ENCODE peak calls at places on chromosomes 11 and 22, in eight cellular contexts. Q, E, B, Y, J, L, R and G are unnamed samples.
A peak's percentile ranks its signal among the peaks of the same experiment; 100 is the strongest.

GRCh38 chr11:47234669-47235075 is 13.9 kb downstream of the ACP2 start:
- DNase-seq in Q (no peak), E (peak; percentile 64), B (peak; percentile 41), Y (no peak), J (peak; percentile 89), L (no peak), R (no peak), G (no peak)

GRCh38 chr22:20654343-20655208 is 119.3 kb upstream of the SERPIND1 start:
- DNase-seq in Q (no peak), E (no peak), B (no peak), Y (no peak), J (no peak), L (no peak), R (no peak), G (no peak)

GRCh38 chr11:5258543-5259262 is 4.1 kb upstream of the HBG2 start:
- DNase-seq in Q (no peak), E (no peak), B (no peak), Y (no peak), J (no peak), L (no peak), R (no peak), G (peak; percentile 21)

GRCh38 chr22:39699631-39700348 is 129.2 kb downstream of the CACNA1I start:
- DNase-seq in Q (peak; percentile 38), E (no peak), B (no peak), Y (no peak), J (no peak), L (no peak), R (peak; percentile 82), G (no peak)

GRCh38 chr11:11410626-11411025 is 57.6 kb upstream of the CSNK2A3 start:
- DNase-seq in Q (no peak), E (no peak), B (no peak), Y (no peak), J (no peak), L (no peak), R (no peak), G (no peak)

GRCh38 chr11:92340839-92341238 is 116.2 kb downstream of the FAT3 start:
- DNase-seq in Q (no peak), E (peak; percentile 48), B (peak; percentile 7), Y (no peak), J (peak; percentile 25), L (no peak), R (peak; percentile 45), G (no peak)

GRCh38 chr22:50697667-50698506 is 25.3 kb downstream of the SHANK3 start:
- DNase-seq in Q (no peak), E (no peak), B (no peak), Y (no peak), J (no peak), L (no peak), R (no peak), G (no peak)

GRCh38 chr11:18987454-18988231 is 48.4 kb upstream of the MRGPRX1 start:
- DNase-seq in Q (no peak), E (peak; percentile 50), B (no peak), Y (no peak), J (peak; percentile 91), L (no peak), R (no peak), G (no peak)

GRCh38 chr22:47200273-47201051 is 438.0 kb downstream of the TBC1D22A start:
- DNase-seq in Q (no peak), E (no peak), B (peak; percentile 32), Y (no peak), J (no peak), L (no peak), R (no peak), G (no peak)

GRCh38 chr11:75717608-75718403 is at the start of gene MOGAT2:
- DNase-seq in Q (no peak), E (no peak), B (no peak), Y (no peak), J (no peak), L (no peak), R (no peak), G (no peak)

GRCh38 chr22:38760477-38761201 is 4.8 kb upstream of the SUN2 start:
- DNase-seq in Q (no peak), E (peak; percentile 72), B (peak; percentile 46), Y (no peak), J (no peak), L (no peak), R (peak; percentile 45), G (no peak)

GRCh38 chr22:40050258-40050657 is 55.5 kb downstream of the FAM83F start:
- DNase-seq in Q (no peak), E (no peak), B (no peak), Y (no peak), J (no peak), L (no peak), R (no peak), G (no peak)

GRCh38 chr11:3669742-3670183 is 1.4 kb downstream of the CHRNA10 start:
- DNase-seq in Q (no peak), E (no peak), B (no peak), Y (no peak), J (no peak), L (no peak), R (no peak), G (no peak)

GRCh38 chr11:110366234-110366633 is 63.5 kb upstream of the FDX1 start:
- DNase-seq in Q (no peak), E (peak; percentile 48), B (peak; percentile 66), Y (no peak), J (peak; percentile 50), L (peak; percentile 51), R (no peak), G (no peak)

GRCh38 chr11:65700377-65700776 is 11.7 kb upstream of the KAT5 start:
- DNase-seq in Q (no peak), E (no peak), B (no peak), Y (no peak), J (no peak), L (no peak), R (no peak), G (no peak)

GRCh38 chr11:69541501-69542313 is 60.2 kb downstream of the LINC01488 start:
- DNase-seq in Q (no peak), E (peak; percentile 48), B (no peak), Y (no peak), J (peak; percentile 18), L (peak; percentile 58), R (no peak), G (no peak)

GRCh38 chr22:50184004-50184461 is 1.7 kb upstream of the TRABD start:
- DNase-seq in Q (no peak), E (peak; percentile 66), B (peak; percentile 67), Y (no peak), J (peak; percentile 13), L (no peak), R (peak; percentile 63), G (peak; percentile 48)

GRCh38 chr22:31162015-31162765 is 2.2 kb downstream of the RNF185 start:
- DNase-seq in Q (no peak), E (peak; percentile 23), B (no peak), Y (no peak), J (no peak), L (no peak), R (no peak), G (no peak)

GRCh38 chr11:76810151-76810853 is 27.1 kb downstream of the TSKU start:
- DNase-seq in Q (peak; percentile 30), E (peak; percentile 60), B (peak; percentile 59), Y (no peak), J (peak; percentile 83), L (no peak), R (no peak), G (no peak)

GRCh38 chr11:2928605-2929510 is at the start of gene PHLDA2:
- DNase-seq in Q (no peak), E (peak; percentile 82), B (peak; percentile 71), Y (no peak), J (peak; percentile 65), L (no peak), R (peak; percentile 64), G (peak; percentile 59)

GRCh38 chr22:45880091-45880651 is 96.8 kb downstream of the WNT7B start:
- DNase-seq in Q (no peak), E (no peak), B (no peak), Y (no peak), J (no peak), L (no peak), R (no peak), G (no peak)

GRCh38 chr22:29377979-29378378 is 10.4 kb downstream of the AP1B1 start:
- DNase-seq in Q (no peak), E (no peak), B (no peak), Y (no peak), J (peak; percentile 93), L (no peak), R (no peak), G (no peak)
- TF ChIP-seq CTCF in Q (no peak), E (no peak), B (no peak), Y (no peak), J (no peak), L (no peak), R (no peak), G (no peak)

DNA sequence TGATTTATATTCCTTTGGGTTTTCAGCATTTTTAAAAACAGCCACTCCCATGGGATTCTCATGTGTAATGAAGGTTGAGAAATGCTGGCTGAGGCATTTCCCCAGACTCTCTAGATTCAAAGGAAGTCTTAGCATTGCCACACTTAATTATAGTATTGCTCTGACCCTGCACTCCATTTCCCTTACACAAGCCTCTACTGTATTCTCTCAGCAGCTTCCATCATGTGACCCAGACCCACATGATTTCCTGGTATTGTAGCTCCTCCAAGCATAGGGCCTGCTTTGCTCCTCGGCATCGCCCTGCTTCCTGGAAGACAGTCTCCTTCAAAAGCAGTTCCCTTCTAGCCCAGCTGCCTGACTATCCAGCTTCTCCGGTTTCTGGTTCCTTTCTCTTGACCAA is 261.5 kb downstream of the LARGE1 start:
- DNase-seq in Q (no peak), E (peak; percentile 88), B (peak; percentile 90), Y (no peak), J (no peak), L (no peak), R (no peak), G (no peak)
- TF ChIP-seq CTCF in Q (no peak), E (no peak), B (no peak), Y (no peak), J (no peak), L (no peak), R (no peak), G (no peak)

DNA sequence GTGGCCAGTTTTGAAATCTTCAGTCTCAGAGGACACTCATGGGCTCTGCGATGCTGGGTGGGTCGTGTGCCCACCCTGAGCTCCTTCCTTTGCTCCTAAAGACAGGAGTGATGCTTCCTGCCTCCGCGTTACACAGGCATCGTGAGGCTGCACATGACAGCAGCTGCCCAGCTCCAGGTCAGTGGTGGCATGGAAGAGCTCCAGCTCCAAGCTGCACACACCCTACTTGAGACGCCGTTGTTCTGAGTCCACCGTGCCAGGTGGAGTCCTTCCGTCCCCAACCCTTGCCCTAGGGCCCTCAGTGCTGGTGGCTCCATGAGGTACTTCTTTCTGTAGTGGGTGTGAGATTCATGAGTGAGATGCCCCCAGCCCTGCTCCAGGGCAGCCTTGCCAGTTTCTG is 794.1 kb downstream of the BRD1 start:
- DNase-seq in Q (no peak), E (no peak), B (no peak), Y (no peak), J (no peak), L (no peak), R (no peak), G (no peak)
- TF ChIP-seq CTCF in Q (no peak), E (no peak), B (no peak), Y (no peak), J (no peak), L (no peak), R (no peak), G (no peak)

DNA sequence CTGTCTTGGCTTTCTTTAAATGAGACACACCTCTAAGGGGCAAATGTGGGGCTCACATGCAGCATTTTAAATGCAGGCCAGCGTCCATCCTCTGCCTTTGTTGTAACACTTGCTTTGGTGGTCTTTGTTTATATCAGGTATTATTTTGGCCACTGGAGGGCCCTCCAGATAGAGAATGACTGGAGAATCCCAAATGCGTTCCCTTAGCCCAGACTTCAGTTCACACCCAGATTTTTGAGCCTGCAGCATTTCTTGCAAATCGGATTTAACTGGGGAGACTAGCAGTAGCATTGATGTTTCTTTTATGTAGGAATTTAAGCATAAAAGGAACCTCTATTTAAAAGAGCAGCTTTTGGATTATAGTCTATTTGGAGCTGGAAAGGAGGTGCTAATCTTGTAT is 200.2 kb upstream of the SORL1-AS1 start:
- DNase-seq in Q (peak; percentile 33), E (peak; percentile 29), B (peak; percentile 39), Y (no peak), J (peak; percentile 30), L (no peak), R (peak; percentile 75), G (no peak)
- TF ChIP-seq CTCF in Q (peak; percentile 62), E (peak; percentile 35), B (peak; percentile 43), Y (peak; percentile 79), J (peak; percentile 77), L (peak; percentile 54), R (peak; percentile 72), G (peak; percentile 60)